ENCODE peak calls at places on chromosomes 3 and 15, in four cellular contexts. One of them, this sample, is unnamed.

GRCh38 chr15:61479601-61480000 is 250.5 kb upstream of the RORA start:
- DNase-seq in IMR-90: no peak
- DNase-seq in stimulated activated CD8-positive, alpha-beta memory T cell treated with anti-CD3 and anti-CD28 coated beads, Interleukin-4, amount 100 ng/mL, for 4 hours: no peak
- DNase-seq in NCI-H1092: no peak
- DNase-seq in this sample: no peak

GRCh38 chr3:8574040-8574669 is 70.4 kb downstream of the SSUH2 start:
- DNase-seq in IMR-90: no peak
- DNase-seq in stimulated activated CD8-positive, alpha-beta memory T cell treated with anti-CD3 and anti-CD28 coated beads, Interleukin-4, amount 100 ng/mL, for 4 hours: no peak
- DNase-seq in NCI-H1092: no peak
- DNase-seq in this sample: no peak

GRCh38 chr15:60546764-60547163 is 67.8 kb upstream of the ICE2 start:
- DNase-seq in IMR-90: no peak
- DNase-seq in stimulated activated CD8-positive, alpha-beta memory T cell treated with anti-CD3 and anti-CD28 coated beads, Interleukin-4, amount 100 ng/mL, for 4 hours: no peak
- DNase-seq in NCI-H1092: no peak
- DNase-seq in this sample: no peak

GRCh38 chr3:30440880-30441279 is 165.5 kb upstream of the TGFBR2 start:
- DNase-seq in IMR-90: no peak
- DNase-seq in stimulated activated CD8-positive, alpha-beta memory T cell treated with anti-CD3 and anti-CD28 coated beads, Interleukin-4, amount 100 ng/mL, for 4 hours: no peak
- DNase-seq in NCI-H1092: no peak
- DNase-seq in this sample: peak

GRCh38 chr15:75751116-75751875 is 38.6 kb upstream of the CSPG4 start:
- DNase-seq in IMR-90: no peak
- DNase-seq in stimulated activated CD8-positive, alpha-beta memory T cell treated with anti-CD3 and anti-CD28 coated beads, Interleukin-4, amount 100 ng/mL, for 4 hours: no peak
- DNase-seq in NCI-H1092: no peak
- DNase-seq in this sample: no peak

GRCh38 chr3:180855364-180855763 is 57.1 kb upstream of the FXR1 start:
- DNase-seq in IMR-90: no peak
- DNase-seq in stimulated activated CD8-positive, alpha-beta memory T cell treated with anti-CD3 and anti-CD28 coated beads, Interleukin-4, amount 100 ng/mL, for 4 hours: no peak
- DNase-seq in NCI-H1092: peak
- DNase-seq in this sample: no peak

GRCh38 chr3:192819001-192819569 is 91.7 kb upstream of the FGF12 start:
- DNase-seq in IMR-90: peak
- DNase-seq in stimulated activated CD8-positive, alpha-beta memory T cell treated with anti-CD3 and anti-CD28 coated beads, Interleukin-4, amount 100 ng/mL, for 4 hours: no peak
- DNase-seq in NCI-H1092: no peak
- DNase-seq in this sample: no peak

GRCh38 chr3:99751649-99752048 is 66.0 kb upstream of the CMSS1 start:
- DNase-seq in IMR-90: peak
- DNase-seq in stimulated activated CD8-positive, alpha-beta memory T cell treated with anti-CD3 and anti-CD28 coated beads, Interleukin-4, amount 100 ng/mL, for 4 hours: no peak
- DNase-seq in NCI-H1092: no peak
- DNase-seq in this sample: no peak

GRCh38 chr3:3800685-3801509 is 1.7 kb downstream of the LRRN1 start:
- DNase-seq in IMR-90: no peak
- DNase-seq in stimulated activated CD8-positive, alpha-beta memory T cell treated with anti-CD3 and anti-CD28 coated beads, Interleukin-4, amount 100 ng/mL, for 4 hours: no peak
- DNase-seq in NCI-H1092: no peak
- DNase-seq in this sample: peak

GRCh38 chr3:150407818-150408231 is 273 bp upstream of the TSC22D2 start:
- DNase-seq in IMR-90: peak
- DNase-seq in stimulated activated CD8-positive, alpha-beta memory T cell treated with anti-CD3 and anti-CD28 coated beads, Interleukin-4, amount 100 ng/mL, for 4 hours: peak
- DNase-seq in NCI-H1092: no peak
- DNase-seq in this sample: no peak

GRCh38 chr3:14870564-14871060 is 51.9 kb downstream of the FGD5 start:
- DNase-seq in IMR-90: no peak
- DNase-seq in stimulated activated CD8-positive, alpha-beta memory T cell treated with anti-CD3 and anti-CD28 coated beads, Interleukin-4, amount 100 ng/mL, for 4 hours: no peak
- DNase-seq in NCI-H1092: no peak
- DNase-seq in this sample: no peak

GRCh38 chr3:16334909-16335308 is 69.9 kb downstream of the OXNAD1 start:
- DNase-seq in IMR-90: peak
- DNase-seq in stimulated activated CD8-positive, alpha-beta memory T cell treated with anti-CD3 and anti-CD28 coated beads, Interleukin-4, amount 100 ng/mL, for 4 hours: no peak
- DNase-seq in NCI-H1092: no peak
- DNase-seq in this sample: no peak

GRCh38 chr15:70339551-70340517 is 242.1 kb upstream of the TLE3 start:
- DNase-seq in IMR-90: peak
- DNase-seq in stimulated activated CD8-positive, alpha-beta memory T cell treated with anti-CD3 and anti-CD28 coated beads, Interleukin-4, amount 100 ng/mL, for 4 hours: no peak
- DNase-seq in NCI-H1092: peak
- DNase-seq in this sample: no peak

GRCh38 chr3:131819656-131820055 is 215.2 kb downstream of the CPNE4 start:
- DNase-seq in IMR-90: no peak
- DNase-seq in stimulated activated CD8-positive, alpha-beta memory T cell treated with anti-CD3 and anti-CD28 coated beads, Interleukin-4, amount 100 ng/mL, for 4 hours: no peak
- DNase-seq in NCI-H1092: no peak
- DNase-seq in this sample: no peak